ENCODE peak calls at places on chromosomes 7 and 10, in ten cellular contexts. U is CD8-positive, alpha-beta T cell; A is T-helper 2 cell; R is occipital lobe; O is T-cell; Z is NAMALWA; T is HCT116; P is anterior cingulate cortex; K is fibroblast of the aortic adventitia; W is C1 segment of cervical spinal cord. M is an unnamed sample.

GRCh38 chr7:49564379-49564714 is 209.1 kb upstream of the VWC2 start:
- DNase-seq in U (no peak), A (no peak), R (no peak), O (no peak), Z (no peak), T (no peak), P (no peak), K (no peak), W (no peak), M (no peak)

GRCh38 chr10:76880931-76881330 is 756.7 kb downstream of the KCNMA1 start:
- DNase-seq in U (no peak), A (no peak), R (no peak), O (no peak), Z (no peak), T (no peak), P (no peak), K (no peak), W (no peak), M (no peak)

GRCh38 chr10:111410740-111411139 is 333.9 kb downstream of the ADRA2A start:
- DNase-seq in U (no peak), A (no peak), R (no peak), O (no peak), Z (no peak), T (no peak), P (no peak), K (no peak), W (no peak), M (no peak)

GRCh38 chr10:83908506-83908905 is 230.8 kb upstream of the GHITM start:
- DNase-seq in U (no peak), A (no peak), R (no peak), O (no peak), Z (no peak), T (no peak), P (no peak), K (no peak), W (no peak), M (no peak)

GRCh38 chr10:47443145-47443544 is 40.8 kb downstream of the ANXA8 start:
- DNase-seq in U (no peak), A (no peak), R (no peak), O (no peak), Z (no peak), T (no peak), P (no peak), K (no peak), W (no peak), M (no peak)

GRCh38 chr7:67021260-67021659 is 24.6 kb downstream of the TYW1 start:
- DNase-seq in U (no peak), A (no peak), R (no peak), O (no peak), Z (no peak), T (no peak), P (no peak), K (no peak), W (no peak), M (no peak)

GRCh38 chr7:156308976-156309620 is 331.5 kb upstream of the RNF32 start:
- DNase-seq in U (no peak), A (no peak), R (peak; percentile 30), O (no peak), Z (no peak), T (no peak), P (peak; percentile 38), K (no peak), W (peak; percentile 49), M (no peak)

GRCh38 chr10:43134126-43134905 is 3.9 kb upstream of the CSGALNACT2 start:
- DNase-seq in U (no peak), A (no peak), R (no peak), O (no peak), Z (no peak), T (no peak), P (no peak), K (no peak), W (no peak), M (no peak)

GRCh38 chr10:75191821-75192568 is 18.6 kb upstream of the VDAC2 start:
- DNase-seq in U (no peak), A (no peak), R (peak; percentile 13), O (no peak), Z (no peak), T (no peak), P (no peak), K (peak; percentile 97), W (no peak), M (peak; percentile 96)

GRCh38 chr10:120460776-120461175 is 3.7 kb downstream of the PLPP4 start:
- DNase-seq in U (no peak), A (no peak), R (no peak), O (no peak), Z (no peak), T (no peak), P (no peak), K (peak; percentile 92), W (no peak), M (peak; percentile 84)

GRCh38 chr7:22718200-22718711 is 8.7 kb upstream of the IL6 start:
- DNase-seq in U (no peak), A (no peak), R (no peak), O (no peak), Z (no peak), T (no peak), P (no peak), K (peak; percentile 96), W (no peak), M (peak; percentile 94)

GRCh38 chr7:105877736-105878135 is 1.3 kb upstream of the ATXN7L1 start:
- DNase-seq in U (no peak), A (no peak), R (no peak), O (no peak), Z (no peak), T (no peak), P (no peak), K (no peak), W (no peak), M (peak; percentile 3)

GRCh38 chr10:91549296-91549695 is 83.6 kb downstream of the PPP1R3C start:
- DNase-seq in U (no peak), A (no peak), R (no peak), O (no peak), Z (no peak), T (no peak), P (no peak), K (no peak), W (no peak), M (no peak)

GRCh38 chr7:155211761-155212160 is 85.9 kb upstream of the INSIG1 start:
- DNase-seq in U (no peak), A (no peak), R (no peak), O (no peak), Z (no peak), T (no peak), P (no peak), K (no peak), W (no peak), M (no peak)

GRCh38 chr7:151384776-151385625 is 24.8 kb downstream of the WDR86 start:
- DNase-seq in U (no peak), A (no peak), R (no peak), O (no peak), Z (no peak), T (no peak), P (no peak), K (no peak), W (no peak), M (no peak)

GRCh38 chr7:1174881-1175596 is 15.0 kb upstream of the ZFAND2A start:
- DNase-seq in U (no peak), A (no peak), R (no peak), O (no peak), Z (no peak), T (no peak), P (no peak), K (no peak), W (no peak), M (no peak)

GRCh38 chr10:14586901-14587300 is 187.8 kb downstream of the FAM107B start:
- DNase-seq in U (peak; percentile 94), A (no peak), R (no peak), O (peak; percentile 88), Z (no peak), T (no peak), P (no peak), K (no peak), W (no peak), M (no peak)

GRCh38 chr10:50275650-50276235 is 24.4 kb upstream of the ASAH2 start:
- DNase-seq in U (no peak), A (no peak), R (no peak), O (peak; percentile 15), Z (peak; percentile 60), T (no peak), P (no peak), K (peak; percentile 16), W (no peak), M (peak; percentile 31)

GRCh38 chr10:132466520-132467463 is 69.8 kb downstream of the PWWP2B start:
- DNase-seq in U (no peak), A (no peak), R (no peak), O (no peak), Z (no peak), T (no peak), P (no peak), K (no peak), W (no peak), M (no peak)

GRCh38 chr10:111100198-111100597 is 23.4 kb downstream of the ADRA2A start:
- DNase-seq in U (no peak), A (no peak), R (no peak), O (no peak), Z (no peak), T (no peak), P (no peak), K (no peak), W (no peak), M (no peak)